ENCODE peak calls at places on chromosomes 12 and 14, in six cellular contexts. One of them, this sample, is unnamed. For H3K4me1, the result is how much of the 10 kb centered on the place peaks cover.

GRCh38 chr14:97956944-97957343 is 1159.8 kb downstream of the VRK1 start:
- DNase-seq in keratinocyte: no peak
- DNase-seq in MM.1S: no peak
- DNase-seq in foreskin keratinocyte: no peak
- DNase-seq in pancreas: no peak
- DNase-seq in OCI-LY7: no peak
- DNase-seq in this sample: no peak

GRCh38 chr14:100305446-100306255 is 593 bp downstream of the SLC25A29 start:
- DNase-seq in keratinocyte: no peak
- DNase-seq in foreskin keratinocyte: no peak
- DNase-seq in OCI-LY7: peak
- DNase-seq in pancreas: peak
- DNase-seq in MM.1S: no peak
- DNase-seq in this sample: peak

GRCh38 chr12:62605972-62606371 is 139.3 kb downstream of the MON2 start:
- DNase-seq in keratinocyte: no peak
- DNase-seq in OCI-LY7: no peak
- DNase-seq in foreskin keratinocyte: no peak
- DNase-seq in MM.1S: no peak
- DNase-seq in pancreas: no peak
- DNase-seq in this sample: no peak

GRCh38 chr12:53172352-53172751 is 8.2 kb upstream of the ZNF740 start:
- DNase-seq in MM.1S: no peak
- DNase-seq in pancreas: no peak
- DNase-seq in keratinocyte: no peak
- DNase-seq in foreskin keratinocyte: no peak
- DNase-seq in OCI-LY7: no peak
- DNase-seq in this sample: no peak

GRCh38 chr12:117032593-117033381 is 66.4 kb downstream of the TESC start:
- DNase-seq in foreskin keratinocyte: no peak
- DNase-seq in keratinocyte: no peak
- DNase-seq in pancreas: peak
- DNase-seq in MM.1S: no peak
- DNase-seq in OCI-LY7: no peak
- DNase-seq in this sample: no peak

GRCh38 chr14:28142400-28143015 is 624.1 kb upstream of the FOXG1 start:
- DNase-seq in foreskin keratinocyte: peak
- DNase-seq in keratinocyte: no peak
- DNase-seq in OCI-LY7: no peak
- DNase-seq in pancreas: no peak
- DNase-seq in MM.1S: no peak
- DNase-seq in this sample: no peak

GRCh38 chr12:12606793-12607589 is 4.7 kb upstream of the CREBL2 start:
- DNase-seq in OCI-LY7: no peak
- DNase-seq in keratinocyte: no peak
- DNase-seq in foreskin keratinocyte: peak
- DNase-seq in pancreas: no peak
- DNase-seq in MM.1S: no peak
- DNase-seq in this sample: no peak

GRCh38 chr14:91419044-91419397 is 1.4 kb upstream of the CCDC88C start:
- DNase-seq in OCI-LY7: no peak
- DNase-seq in pancreas: no peak
- DNase-seq in foreskin keratinocyte: no peak
- DNase-seq in keratinocyte: no peak
- DNase-seq in MM.1S: no peak
- DNase-seq in this sample: no peak

GRCh38 chr12:54627304-54627703 is 7.4 kb downstream of the LACRT start:
- DNase-seq in foreskin keratinocyte: no peak
- DNase-seq in pancreas: no peak
- DNase-seq in keratinocyte: no peak
- DNase-seq in OCI-LY7: no peak
- DNase-seq in MM.1S: no peak
- DNase-seq in this sample: no peak

GRCh38 chr14:69987416-69988144 is 108.4 kb downstream of the SMOC1 start:
- DNase-seq in foreskin keratinocyte: no peak
- DNase-seq in pancreas: no peak
- DNase-seq in keratinocyte: no peak
- DNase-seq in OCI-LY7: no peak
- DNase-seq in MM.1S: no peak
- DNase-seq in this sample: no peak

GRCh38 chr12:106297681-106298080 is 4.9 kb upstream of the TCP11L2 start:
- DNase-seq in MM.1S: no peak
- DNase-seq in OCI-LY7: peak
- DNase-seq in foreskin keratinocyte: no peak
- DNase-seq in pancreas: no peak
- DNase-seq in keratinocyte: no peak
- DNase-seq in this sample: no peak

GRCh38 chr12:73815072-73815660 is 722.5 kb upstream of the ATXN7L3B start:
- DNase-seq in keratinocyte: no peak
- DNase-seq in MM.1S: no peak
- DNase-seq in OCI-LY7: no peak
- DNase-seq in pancreas: no peak
- DNase-seq in foreskin keratinocyte: no peak
- DNase-seq in this sample: no peak

GRCh38 chr14:36619131-36619530 is 36.7 kb upstream of the NKX2-8 start:
- DNase-seq in keratinocyte: no peak
- DNase-seq in OCI-LY7: no peak
- DNase-seq in pancreas: no peak
- DNase-seq in MM.1S: no peak
- DNase-seq in foreskin keratinocyte: no peak
- DNase-seq in this sample: no peak

GRCh38 chr14:51079489-51079888 is 15.4 kb downstream of the TRIM9 start:
- DNase-seq in keratinocyte: no peak
- DNase-seq in foreskin keratinocyte: peak
- DNase-seq in OCI-LY7: no peak
- DNase-seq in MM.1S: no peak
- DNase-seq in pancreas: no peak
- DNase-seq in this sample: no peak

GRCh38 chr12:127108360-127109215 is 1158.4 kb upstream of the TMEM132C start:
- DNase-seq in keratinocyte: no peak
- DNase-seq in OCI-LY7: peak
- DNase-seq in pancreas: peak
- DNase-seq in MM.1S: peak
- DNase-seq in foreskin keratinocyte: peak
- DNase-seq in this sample: peak

GRCh38 chr12:42128327-42128726 is 16.3 kb downstream of the GXYLT1 start:
- DNase-seq in foreskin keratinocyte: peak
- DNase-seq in OCI-LY7: no peak
- DNase-seq in keratinocyte: no peak
- DNase-seq in MM.1S: no peak
- DNase-seq in pancreas: no peak
- DNase-seq in this sample: no peak

GRCh38 chr12:31876568-31877424 is 82.4 kb upstream of the RESF1 start:
- DNase-seq in MM.1S: no peak
- DNase-seq in OCI-LY7: peak
- DNase-seq in pancreas: no peak
- DNase-seq in keratinocyte: no peak
- DNase-seq in foreskin keratinocyte: no peak
- DNase-seq in this sample: peak

GRCh38 chr12:104344682-104345081 is 41.1 kb downstream of the EID3 start:
- DNase-seq in OCI-LY7: no peak
- DNase-seq in pancreas: no peak
- DNase-seq in keratinocyte: no peak
- DNase-seq in foreskin keratinocyte: no peak
- DNase-seq in MM.1S: no peak
- DNase-seq in this sample: no peak

GRCh38 chr12:29762637-29763300 is 21.0 kb downstream of the TMTC1 start:
- DNase-seq in pancreas: no peak
- DNase-seq in foreskin keratinocyte: no peak
- DNase-seq in OCI-LY7: no peak
- DNase-seq in keratinocyte: no peak
- DNase-seq in MM.1S: no peak
- DNase-seq in this sample: no peak

GRCh38 chr12:53500119-53500775 is 836 bp upstream of the TARBP2 start:
- DNase-seq in MM.1S: no peak
- DNase-seq in OCI-LY7: no peak
- DNase-seq in pancreas: no peak
- DNase-seq in foreskin keratinocyte: peak
- DNase-seq in keratinocyte: no peak
- DNase-seq in this sample: peak

GRCh38 chr14:80536456-80536855 is 325.2 kb upstream of the DIO2 start:
- DNase-seq in foreskin keratinocyte: peak
- DNase-seq in OCI-LY7: no peak
- DNase-seq in keratinocyte: no peak
- DNase-seq in MM.1S: no peak
- DNase-seq in pancreas: no peak
- DNase-seq in this sample: no peak

GRCh38 chr12:57147641-57147944 is 174 bp upstream of the LRP1-AS start:
- DNase-seq in MM.1S: no peak
- DNase-seq in OCI-LY7: no peak
- DNase-seq in foreskin keratinocyte: no peak
- DNase-seq in pancreas: no peak
- DNase-seq in keratinocyte: no peak
- DNase-seq in this sample: no peak

DNA sequence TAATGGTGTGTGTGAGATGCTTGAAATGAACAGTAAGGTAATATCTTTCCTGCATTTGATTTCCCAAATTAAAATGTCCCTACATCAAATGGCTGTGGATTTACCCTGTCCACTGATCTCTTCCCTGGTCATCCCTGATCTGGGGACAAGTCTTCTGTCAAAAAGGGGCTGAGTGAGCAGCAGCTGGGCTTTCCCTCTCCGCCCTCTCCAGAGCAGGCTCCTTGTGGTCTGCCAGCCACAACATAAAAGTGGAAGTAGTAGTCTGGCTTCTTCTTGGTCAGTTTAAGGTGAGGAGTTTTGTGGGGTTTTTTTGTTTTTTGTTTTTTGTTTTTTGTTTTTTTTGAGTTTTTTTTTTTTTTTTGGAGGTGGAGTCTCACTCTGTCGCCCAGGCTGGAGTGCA is 25.2 kb upstream of the PLXNC1 start:
- DNase-seq in keratinocyte: no peak
- DNase-seq in OCI-LY7: no peak
- DNase-seq in foreskin keratinocyte: no peak
- DNase-seq in MM.1S: no peak
- DNase-seq in pancreas: no peak
- DNase-seq in this sample: no peak
- H3K27ac ChIP-seq in keratinocyte: no peak
- H3K27ac ChIP-seq in OCI-LY7: no peak
- H3K27ac ChIP-seq in foreskin keratinocyte: no peak
- H3K27ac ChIP-seq in MM.1S: no peak
- H3K27ac ChIP-seq in pancreas: no peak
- H3K27ac ChIP-seq in this sample: peak

GRCh38 chr14:76056128-76056527 is 70.6 kb downstream of the IFT43 start:
- DNase-seq in pancreas: no peak
- DNase-seq in keratinocyte: no peak
- DNase-seq in OCI-LY7: peak
- DNase-seq in foreskin keratinocyte: no peak
- DNase-seq in MM.1S: no peak
- DNase-seq in this sample: no peak
- TF ChIP-seq CTCF in pancreas: no peak
- TF ChIP-seq CTCF in keratinocyte: peak
- TF ChIP-seq CTCF in OCI-LY7: peak
- TF ChIP-seq CTCF in foreskin keratinocyte: peak
- TF ChIP-seq CTCF in MM.1S: peak
- TF ChIP-seq CTCF in this sample: peak

GRCh38 chr14:55104051-55104954 is 24.7 kb upstream of the LGALS3 start:
- DNase-seq in pancreas: no peak
- DNase-seq in keratinocyte: no peak
- DNase-seq in MM.1S: no peak
- DNase-seq in OCI-LY7: peak
- DNase-seq in foreskin keratinocyte: peak
- DNase-seq in this sample: no peak
- H3K4me1 ChIP-seq in pancreas: under half
- H3K4me1 ChIP-seq in keratinocyte: under half
- H3K4me1 ChIP-seq in MM.1S: under half
- H3K4me1 ChIP-seq in OCI-LY7: under half
- H3K4me1 ChIP-seq in foreskin keratinocyte: under half
- H3K4me1 ChIP-seq in this sample: half or more

GRCh38 chr12:263574-263973 is 938 bp upstream of the SLC6A13 start:
- DNase-seq in keratinocyte: no peak
- DNase-seq in MM.1S: no peak
- DNase-seq in OCI-LY7: no peak
- DNase-seq in foreskin keratinocyte: peak
- DNase-seq in pancreas: no peak
- DNase-seq in this sample: no peak
- H3K27ac ChIP-seq in keratinocyte: no peak
- H3K27ac ChIP-seq in MM.1S: no peak
- H3K27ac ChIP-seq in OCI-LY7: no peak
- H3K27ac ChIP-seq in foreskin keratinocyte: no peak
- H3K27ac ChIP-seq in pancreas: no peak
- H3K27ac ChIP-seq in this sample: no peak

DNA sequence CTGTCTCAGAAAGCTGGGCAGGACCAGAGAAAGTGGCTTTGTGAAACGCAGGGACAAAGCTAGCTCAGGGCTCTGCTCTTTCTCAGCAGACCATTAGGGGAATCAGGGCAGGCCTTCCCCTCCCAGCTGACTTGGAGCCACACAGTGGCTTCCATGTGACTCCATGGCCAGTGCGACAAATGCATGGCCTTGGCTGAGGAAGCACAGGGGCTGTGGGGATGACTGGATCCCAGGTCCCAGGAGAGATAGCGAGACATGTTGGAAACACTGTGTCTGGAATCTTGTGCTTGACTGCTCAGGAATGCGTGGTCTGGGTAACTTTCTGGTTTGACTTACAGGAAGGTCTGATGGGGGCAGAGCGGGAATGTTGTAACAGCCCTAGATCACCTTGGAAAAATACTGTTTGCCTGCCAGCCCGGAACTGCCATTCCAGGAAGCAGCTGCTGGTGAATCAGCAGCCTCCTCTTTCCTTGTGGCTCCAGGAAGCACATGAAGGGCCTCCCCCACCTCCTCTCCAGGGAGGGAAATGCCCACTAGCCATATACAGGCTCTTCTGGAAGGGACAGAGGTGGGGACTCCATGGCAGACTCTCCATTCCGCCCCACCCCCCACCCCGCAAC is 133.5 kb upstream of the HIF1A start:
- DNase-seq in OCI-LY7: no peak
- DNase-seq in pancreas: peak
- DNase-seq in MM.1S: no peak
- DNase-seq in keratinocyte: peak
- DNase-seq in foreskin keratinocyte: peak
- DNase-seq in this sample: peak
- TF ChIP-seq CTCF in OCI-LY7: no peak
- TF ChIP-seq CTCF in pancreas: no peak
- TF ChIP-seq CTCF in MM.1S: no peak
- TF ChIP-seq CTCF in keratinocyte: no peak
- TF ChIP-seq CTCF in foreskin keratinocyte: peak
- TF ChIP-seq CTCF in this sample: no peak

This sample was measured in lower lobe of right lung.